ENCODE peak calls at places on chromosomes 7 and 10, in eight cellular contexts. P is dorsolateral prefrontal cortex; T is tibial artery; H is CD8-positive, alpha-beta T cell; V is thoracic aorta; U is cardiac muscle cell; Y is naive thymus-derived CD4-positive, alpha-beta T cell; N is CD4-positive, CD25-positive, alpha-beta regulatory T cell. R is an unnamed sample.

GRCh38 chr10:78776746-78777145 is 292.0 kb upstream of the ZMIZ1 start:
- DNase-seq in Y (no peak), U (no peak), V (no peak), T (no peak), H (no peak), P (no peak), N (no peak), R (no peak)

GRCh38 chr7:110591341-110591740 is 499.6 kb upstream of the LRRN3 start:
- DNase-seq in N (no peak), P (no peak), T (no peak), H (no peak), V (no peak), U (no peak), Y (no peak), R (no peak)

GRCh38 chr7:103148131-103148993 is 537 bp downstream of the NAPEPLD start:
- DNase-seq in P (no peak), U (peak; percentile 12), Y (no peak), T (no peak), H (no peak), N (no peak), V (no peak), R (no peak)

GRCh38 chr10:67978749-67979148 is 94.3 kb downstream of the SIRT1 start:
- DNase-seq in T (no peak), V (no peak), N (no peak), P (no peak), Y (no peak), H (no peak), U (peak; percentile 7), R (no peak)

GRCh38 chr7:39967420-39968161 is 17.5 kb downstream of the CDK13 start:
- DNase-seq in H (no peak), V (no peak), N (no peak), U (no peak), T (no peak), Y (no peak), P (no peak), R (no peak)

GRCh38 chr7:43872401-43873165 is 3.3 kb upstream of the MRPS24 start:
- DNase-seq in V (peak; percentile 59), U (peak; percentile 76), N (no peak), P (no peak), T (peak; percentile 78), H (no peak), Y (no peak), R (peak; percentile 10)

GRCh38 chr7:85602196-85602595 is 415.3 kb upstream of the SEMA3D start:
- DNase-seq in V (no peak), Y (no peak), H (no peak), N (no peak), P (no peak), U (peak; percentile 19), T (no peak), R (no peak)

GRCh38 chr7:83976302-83976701 is 218.3 kb downstream of the SEMA3A start:
- DNase-seq in P (no peak), Y (peak; percentile 67), U (peak; percentile 60), T (no peak), H (no peak), N (peak; percentile 19), V (no peak), R (no peak)

GRCh38 chr10:89867964-89868363 is 166.6 kb downstream of the KIF20B start:
- DNase-seq in Y (no peak), H (no peak), P (no peak), V (no peak), T (no peak), N (no peak), U (peak; percentile 45), R (no peak)

GRCh38 chr10:49187950-49188761 is at the start of gene TMEM273:
- DNase-seq in T (peak; percentile 69), U (no peak), N (no peak), V (no peak), Y (no peak), P (peak; percentile 21), H (no peak), R (peak; percentile 49)

GRCh38 chr7:111855161-111855841 is 293.0 kb upstream of the IMMP2L start:
- DNase-seq in T (peak; percentile 40), V (no peak), H (no peak), Y (no peak), N (no peak), U (peak; percentile 86), P (no peak), R (no peak)

GRCh38 chr7:44881610-44882009 is 3.7 kb downstream of the PURB start:
- DNase-seq in H (no peak), P (no peak), U (peak; percentile 83), T (no peak), Y (no peak), N (no peak), V (no peak), R (no peak)

GRCh38 chr7:155007947-155008346 is 5.0 kb upstream of the PAXIP1 start:
- DNase-seq in Y (peak; percentile 17), H (peak; percentile 47), P (peak; percentile 35), V (no peak), N (peak; percentile 28), T (no peak), U (peak; percentile 8), R (no peak)

DNA sequence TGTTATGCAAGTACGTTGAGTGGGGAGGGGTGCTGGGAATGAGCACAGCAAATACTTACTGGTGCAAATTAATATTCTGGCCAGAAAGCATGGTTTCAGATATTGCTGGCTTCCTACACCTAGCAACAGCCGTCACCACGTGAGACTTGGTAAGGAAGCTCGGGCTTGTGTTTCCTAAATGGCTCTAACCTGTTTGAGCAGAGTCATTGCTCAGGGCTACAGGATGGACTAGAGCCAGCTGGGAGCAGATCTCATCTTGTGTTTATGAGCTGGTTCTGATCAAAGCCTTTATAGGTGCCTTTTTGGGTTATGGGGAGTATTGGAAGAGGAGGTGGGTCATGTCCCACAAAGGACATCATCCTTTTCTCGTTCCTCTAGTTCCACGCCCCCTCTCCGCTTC is 200.3 kb downstream of the BUB3 start:
- DNase-seq in T (no peak), V (no peak), U (no peak), Y (no peak), P (no peak), H (no peak), N (no peak), R (no peak)
- H3K27ac ChIP-seq in T (no peak overlapping the region), V (no peak overlapping the region), U (no peak overlapping the region), Y (no peak overlapping the region), P (no peak overlapping the region), H (no peak overlapping the region), N (no peak overlapping the region), R (no peak overlapping the region)

GRCh38 chr7:234041-234711 is 41.8 kb downstream of the FAM20C start:
- DNase-seq in N (no peak), P (no peak), T (peak; percentile 63), U (no peak), Y (no peak), H (no peak), V (no peak), R (no peak)

GRCh38 chr7:234712-235553 is 42.6 kb downstream of the FAM20C start:
- DNase-seq in Y (no peak), H (no peak), T (peak; percentile 75), N (no peak), U (no peak), P (peak; percentile 44), V (no peak), R (no peak)

GRCh38 chr7:232571-233455 is 40.4 kb downstream of the FAM20C start:
- DNase-seq in N (no peak), V (peak; percentile 47), U (peak; percentile 80), P (no peak), Y (no peak), T (no peak), H (no peak), R (no peak)

GRCh38 chr7:231858-232246 is 39.5 kb downstream of the FAM20C start:
- DNase-seq in N (no peak), P (no peak), Y (no peak), H (no peak), U (no peak), T (no peak), V (no peak), R (no peak)

DNA sequence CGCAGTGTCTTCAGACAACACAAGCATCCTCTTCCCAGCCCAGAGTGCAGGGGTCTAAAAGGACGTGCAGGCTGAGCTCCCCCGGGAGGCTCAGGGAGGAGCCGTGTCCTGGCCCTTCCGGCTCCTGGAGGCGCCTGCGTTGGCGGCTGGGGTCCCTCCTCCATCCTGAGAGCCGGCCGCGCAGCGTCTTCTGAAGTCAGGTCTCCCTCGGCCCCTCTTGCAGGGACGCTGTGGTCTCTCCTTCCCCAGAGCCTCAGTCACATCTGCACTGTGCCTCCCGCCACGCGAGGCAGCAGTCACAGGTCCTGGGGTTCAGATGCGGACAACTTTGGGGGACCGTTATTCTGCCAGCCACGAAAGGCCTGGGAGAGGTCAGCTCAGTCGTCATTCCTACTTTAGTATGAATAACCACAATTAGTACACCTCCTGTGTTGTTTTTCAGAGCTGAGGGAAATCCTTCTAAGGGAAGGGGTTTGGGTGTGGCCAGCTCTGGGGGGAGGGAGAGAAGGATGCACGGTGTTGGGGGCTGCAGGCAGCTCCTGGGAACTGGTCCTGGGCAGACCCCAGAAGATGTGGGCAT is 41.2 kb downstream of the FAM20C start:
- DNase-seq in V (no peak), N (no peak), U (peak; percentile 23), P (no peak), T (no peak), Y (no peak), H (no peak), R (no peak)
- H3K27ac ChIP-seq in V (peak overlapping the region; percentile 96), N (no peak overlapping the region), U (no peak overlapping the region), P (peak overlapping the region; percentile 66), T (peak overlapping the region; percentile 92), Y (no peak overlapping the region), H (no peak overlapping the region), R (peak overlapping the region; percentile 18)

GRCh38 chr7:70497793-70498192 is 634.2 kb upstream of the GALNT17 start:
- DNase-seq in P (no peak), T (no peak), V (no peak), Y (no peak), H (no peak), U (no peak), N (no peak), R (no peak)

GRCh38 chr7:70498633-70499032 is 633.3 kb upstream of the GALNT17 start:
- DNase-seq in V (no peak), U (no peak), P (no peak), H (no peak), N (no peak), Y (no peak), T (no peak), R (no peak)

GRCh38 chr7:70494225-70494877 is 637.6 kb upstream of the GALNT17 start:
- DNase-seq in P (no peak), V (no peak), T (no peak), U (no peak), N (no peak), Y (no peak), H (no peak), R (no peak)

GRCh38 chr7:70494977-70495376 is 637.0 kb upstream of the GALNT17 start:
- DNase-seq in P (no peak), H (no peak), U (no peak), T (no peak), Y (no peak), V (no peak), N (no peak), R (no peak)

DNA sequence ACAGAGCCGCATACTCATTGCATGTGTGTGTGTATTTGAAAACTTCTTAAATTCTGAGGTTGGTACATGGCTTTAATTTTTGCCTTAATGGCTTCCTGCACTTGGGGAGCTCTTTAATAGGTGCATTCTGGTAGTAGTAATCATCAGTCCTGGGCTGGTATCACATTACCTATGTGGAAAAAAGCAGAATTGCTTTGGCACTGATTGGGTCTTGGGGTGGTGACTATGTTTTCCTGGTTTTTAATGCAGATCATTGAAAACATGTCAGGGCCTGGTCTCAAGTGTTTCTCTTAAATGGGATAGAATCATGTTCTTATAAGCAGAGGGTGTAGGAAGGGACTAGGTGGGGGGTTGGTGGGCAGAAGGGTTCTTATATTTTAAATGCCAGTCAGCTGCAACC is 633.7 kb upstream of the GALNT17 start:
- DNase-seq in N (no peak), H (no peak), V (no peak), T (no peak), Y (no peak), U (no peak), P (no peak), R (no peak)
- H3K27ac ChIP-seq in N (no peak overlapping the region), H (no peak overlapping the region), V (no peak overlapping the region), T (no peak overlapping the region), Y (no peak overlapping the region), U (no peak overlapping the region), P (no peak overlapping the region), R (no peak overlapping the region)

GRCh38 chr10:72416661-72417060 is 61.9 kb upstream of the DNAJB12 start:
- DNase-seq in H (no peak), N (no peak), U (no peak), T (no peak), Y (no peak), V (no peak), P (no peak), R (no peak)
- H3K27ac ChIP-seq in H (no peak overlapping the region), N (no peak overlapping the region), U (no peak overlapping the region), T (no peak overlapping the region), Y (no peak overlapping the region), V (no peak overlapping the region), P (no peak overlapping the region), R (no peak overlapping the region)

R was measured in caudate nucleus.